ENCODE peak calls at places on chromosomes 1 and 21, in seven cellular contexts. One of them, this sample, is unnamed.

GRCh38 chr1:184826001-184826400 is 71.3 kb upstream of the EDEM3 start:
- DNase-seq in MCF 10A: no peak
- DNase-seq in nephron progenitor cell: no peak
- DNase-seq in brain microvascular endothelial cell: no peak
- DNase-seq in GM12865: peak
- DNase-seq in type B pancreatic cell: no peak
- DNase-seq in activated CD8-positive, alpha-beta T cell treated with anti-CD3 and anti-CD28 coated beads for 36 hours: no peak
- DNase-seq in this sample: no peak

GRCh38 chr21:45403133-45403824 is 1.7 kb upstream of the COL18A1 start:
- DNase-seq in nephron progenitor cell: no peak
- DNase-seq in brain microvascular endothelial cell: no peak
- DNase-seq in GM12865: no peak
- DNase-seq in MCF 10A: peak
- DNase-seq in activated CD8-positive, alpha-beta T cell treated with anti-CD3 and anti-CD28 coated beads for 36 hours: no peak
- DNase-seq in type B pancreatic cell: no peak
- DNase-seq in this sample: no peak

GRCh38 chr1:212213754-212214153 is 71.5 kb upstream of the PPP2R5A start:
- DNase-seq in MCF 10A: no peak
- DNase-seq in activated CD8-positive, alpha-beta T cell treated with anti-CD3 and anti-CD28 coated beads for 36 hours: no peak
- DNase-seq in brain microvascular endothelial cell: no peak
- DNase-seq in GM12865: no peak
- DNase-seq in type B pancreatic cell: no peak
- DNase-seq in nephron progenitor cell: no peak
- DNase-seq in this sample: no peak

GRCh38 chr21:38918629-38919346 is 113.1 kb downstream of the ETS2 start:
- DNase-seq in MCF 10A: no peak
- DNase-seq in brain microvascular endothelial cell: no peak
- DNase-seq in nephron progenitor cell: no peak
- DNase-seq in activated CD8-positive, alpha-beta T cell treated with anti-CD3 and anti-CD28 coated beads for 36 hours: no peak
- DNase-seq in type B pancreatic cell: no peak
- DNase-seq in GM12865: no peak
- DNase-seq in this sample: no peak

GRCh38 chr1:90940746-90941145 is 81.1 kb downstream of the ZNF644 start:
- DNase-seq in nephron progenitor cell: no peak
- DNase-seq in type B pancreatic cell: no peak
- DNase-seq in activated CD8-positive, alpha-beta T cell treated with anti-CD3 and anti-CD28 coated beads for 36 hours: no peak
- DNase-seq in brain microvascular endothelial cell: no peak
- DNase-seq in MCF 10A: no peak
- DNase-seq in GM12865: no peak
- DNase-seq in this sample: no peak

GRCh38 chr1:160247053-160247452 is 15.3 kb downstream of the DCAF8 start:
- DNase-seq in type B pancreatic cell: no peak
- DNase-seq in GM12865: no peak
- DNase-seq in nephron progenitor cell: no peak
- DNase-seq in activated CD8-positive, alpha-beta T cell treated with anti-CD3 and anti-CD28 coated beads for 36 hours: no peak
- DNase-seq in MCF 10A: no peak
- DNase-seq in brain microvascular endothelial cell: no peak
- DNase-seq in this sample: no peak

GRCh38 chr1:201153474-201154388 is 543 bp downstream of the TMEM9 start:
- DNase-seq in GM12865: peak
- DNase-seq in nephron progenitor cell: no peak
- DNase-seq in type B pancreatic cell: peak
- DNase-seq in brain microvascular endothelial cell: no peak
- DNase-seq in activated CD8-positive, alpha-beta T cell treated with anti-CD3 and anti-CD28 coated beads for 36 hours: no peak
- DNase-seq in MCF 10A: no peak
- DNase-seq in this sample: peak

GRCh38 chr1:150484861-150485260 is 2.4 kb upstream of the TARS2 start:
- DNase-seq in GM12865: peak
- DNase-seq in activated CD8-positive, alpha-beta T cell treated with anti-CD3 and anti-CD28 coated beads for 36 hours: no peak
- DNase-seq in brain microvascular endothelial cell: no peak
- DNase-seq in type B pancreatic cell: no peak
- DNase-seq in MCF 10A: peak
- DNase-seq in nephron progenitor cell: no peak
- DNase-seq in this sample: no peak

GRCh38 chr1:91645031-91645430 is 144.4 kb downstream of the CDC7 start:
- DNase-seq in GM12865: no peak
- DNase-seq in activated CD8-positive, alpha-beta T cell treated with anti-CD3 and anti-CD28 coated beads for 36 hours: no peak
- DNase-seq in type B pancreatic cell: no peak
- DNase-seq in MCF 10A: no peak
- DNase-seq in nephron progenitor cell: peak
- DNase-seq in brain microvascular endothelial cell: no peak
- DNase-seq in this sample: no peak

DNA sequence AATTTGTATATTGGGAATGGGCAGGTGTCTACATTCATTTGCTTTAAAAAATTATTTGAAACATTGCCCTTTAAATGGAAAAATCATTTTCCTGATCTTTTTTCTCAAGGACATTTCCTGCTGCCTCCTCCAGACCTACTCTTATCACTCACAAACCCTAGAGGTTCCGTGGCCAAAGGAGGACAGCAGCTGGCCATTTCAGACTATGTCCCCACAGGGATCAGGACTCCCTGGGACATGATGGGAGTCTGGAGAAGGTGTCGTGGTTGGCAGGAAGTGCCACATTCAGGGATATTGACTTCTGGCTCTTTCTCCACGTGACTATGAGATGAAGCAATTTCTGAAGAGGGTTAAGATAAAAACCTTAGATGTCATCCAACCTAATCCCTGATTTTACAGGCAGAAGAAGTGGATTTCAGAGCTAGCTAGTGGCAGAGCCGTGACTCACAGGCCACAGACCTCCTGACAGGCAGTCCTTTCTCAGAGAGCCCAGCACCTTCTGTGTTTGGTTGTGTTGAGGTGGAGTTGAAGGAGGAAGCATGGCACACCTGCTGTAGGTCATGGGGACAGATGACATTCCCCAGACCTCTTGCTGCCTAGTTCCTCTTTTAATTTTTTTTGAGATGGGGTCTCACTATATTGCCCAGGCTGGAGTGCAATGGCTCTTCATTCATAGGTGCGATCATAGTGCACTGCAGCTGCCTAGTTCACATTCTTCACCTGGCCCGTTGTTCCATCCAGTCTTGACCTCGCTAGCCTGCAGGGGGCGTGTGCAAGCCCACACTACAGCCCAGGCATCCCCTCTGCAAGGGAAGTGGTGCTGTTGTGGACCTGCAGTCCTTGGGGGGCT is 25.5 kb upstream of the IL10 start:
- DNase-seq in MCF 10A: peak
- DNase-seq in brain microvascular endothelial cell: no peak
- DNase-seq in GM12865: peak
- DNase-seq in type B pancreatic cell: no peak
- DNase-seq in activated CD8-positive, alpha-beta T cell treated with anti-CD3 and anti-CD28 coated beads for 36 hours: peak
- DNase-seq in nephron progenitor cell: peak
- DNase-seq in this sample: no peak
- TF ChIP-seq CTCF in MCF 10A: peak
- TF ChIP-seq CTCF in brain microvascular endothelial cell: peak
- TF ChIP-seq CTCF in GM12865: peak
- TF ChIP-seq CTCF in type B pancreatic cell: peak
- TF ChIP-seq CTCF in activated CD8-positive, alpha-beta T cell treated with anti-CD3 and anti-CD28 coated beads for 36 hours: peak
- TF ChIP-seq CTCF in nephron progenitor cell: peak
- TF ChIP-seq CTCF in this sample: peak

GRCh38 chr1:44655609-44656008 is 18.7 kb downstream of the TMEM53 start:
- DNase-seq in brain microvascular endothelial cell: no peak
- DNase-seq in MCF 10A: no peak
- DNase-seq in GM12865: peak
- DNase-seq in type B pancreatic cell: no peak
- DNase-seq in activated CD8-positive, alpha-beta T cell treated with anti-CD3 and anti-CD28 coated beads for 36 hours: peak
- DNase-seq in nephron progenitor cell: no peak
- DNase-seq in this sample: peak
- TF ChIP-seq CTCF in brain microvascular endothelial cell: peak
- TF ChIP-seq CTCF in MCF 10A: peak
- TF ChIP-seq CTCF in GM12865: peak
- TF ChIP-seq CTCF in type B pancreatic cell: peak
- TF ChIP-seq CTCF in activated CD8-positive, alpha-beta T cell treated with anti-CD3 and anti-CD28 coated beads for 36 hours: peak
- TF ChIP-seq CTCF in nephron progenitor cell: peak
- TF ChIP-seq CTCF in this sample: peak

GRCh38 chr1:115073298-115074087 is 15.8 kb downstream of the TSPAN2 start:
- DNase-seq in activated CD8-positive, alpha-beta T cell treated with anti-CD3 and anti-CD28 coated beads for 36 hours: peak
- DNase-seq in GM12865: peak
- DNase-seq in MCF 10A: no peak
- DNase-seq in nephron progenitor cell: no peak
- DNase-seq in type B pancreatic cell: no peak
- DNase-seq in brain microvascular endothelial cell: no peak
- DNase-seq in this sample: no peak
- TF ChIP-seq CTCF in activated CD8-positive, alpha-beta T cell treated with anti-CD3 and anti-CD28 coated beads for 36 hours: no peak
- TF ChIP-seq CTCF in GM12865: no peak
- TF ChIP-seq CTCF in MCF 10A: no peak
- TF ChIP-seq CTCF in nephron progenitor cell: no peak
- TF ChIP-seq CTCF in type B pancreatic cell: no peak
- TF ChIP-seq CTCF in brain microvascular endothelial cell: no peak
- TF ChIP-seq CTCF in this sample: no peak

DNA sequence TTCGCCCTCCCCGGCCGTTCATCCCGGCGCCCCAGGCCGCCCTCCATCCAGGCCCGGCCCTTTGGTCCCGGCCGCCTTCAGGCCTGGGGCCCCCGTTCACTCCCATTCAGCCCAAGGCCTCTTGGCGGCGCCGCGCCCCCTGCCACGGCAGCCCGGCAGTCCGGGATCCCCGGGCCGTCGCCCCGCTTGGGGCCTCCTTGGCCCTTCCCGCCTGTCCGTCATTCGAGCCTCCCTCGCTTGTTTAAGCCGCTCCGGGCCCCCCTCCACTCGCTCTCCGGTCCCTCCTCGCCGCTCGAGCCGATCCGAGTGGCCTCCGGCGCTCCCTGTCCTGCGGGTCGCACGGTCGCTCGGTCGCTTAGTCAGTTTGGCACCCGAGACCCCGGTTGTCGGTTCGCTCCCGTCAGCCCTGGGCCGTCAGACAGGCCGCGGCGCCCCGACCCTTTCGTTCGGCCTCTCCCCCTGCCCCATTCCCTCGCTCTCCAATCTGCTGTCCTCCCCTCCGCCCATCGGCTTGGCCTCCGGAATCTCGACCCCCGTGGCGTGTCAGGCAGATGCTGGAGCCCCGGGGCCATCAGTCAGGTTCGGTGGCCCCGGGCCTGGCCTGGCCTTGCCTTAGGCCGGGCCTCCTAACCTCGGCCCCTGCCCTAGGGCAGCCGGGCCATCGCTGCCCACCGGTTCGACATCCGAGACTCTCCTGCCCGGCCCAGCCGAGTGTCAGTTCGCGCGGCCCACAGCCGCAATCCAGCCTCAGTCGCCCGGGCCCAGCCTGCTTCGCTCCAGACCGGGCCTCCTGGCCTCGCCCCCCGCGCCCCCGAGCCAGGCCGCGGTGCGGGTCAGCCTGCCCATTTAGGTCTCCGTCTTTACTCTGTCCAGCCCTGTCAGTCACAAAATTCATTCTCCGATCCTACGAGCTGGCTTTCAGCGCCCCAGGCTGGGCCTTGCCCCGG is 1.1 kb downstream of the LRRC41 start:
- DNase-seq in brain microvascular endothelial cell: peak
- DNase-seq in MCF 10A: peak
- DNase-seq in nephron progenitor cell: peak
- DNase-seq in activated CD8-positive, alpha-beta T cell treated with anti-CD3 and anti-CD28 coated beads for 36 hours: peak
- DNase-seq in type B pancreatic cell: peak
- DNase-seq in GM12865: peak
- DNase-seq in this sample: peak
- TF ChIP-seq CTCF in brain microvascular endothelial cell: peak
- TF ChIP-seq CTCF in MCF 10A: no peak
- TF ChIP-seq CTCF in nephron progenitor cell: no peak
- TF ChIP-seq CTCF in activated CD8-positive, alpha-beta T cell treated with anti-CD3 and anti-CD28 coated beads for 36 hours: no peak
- TF ChIP-seq CTCF in type B pancreatic cell: peak
- TF ChIP-seq CTCF in GM12865: peak
- TF ChIP-seq CTCF in this sample: peak

GRCh38 chr1:38615680-38616079 is 243.9 kb downstream of the RRAGC start:
- DNase-seq in nephron progenitor cell: no peak
- DNase-seq in activated CD8-positive, alpha-beta T cell treated with anti-CD3 and anti-CD28 coated beads for 36 hours: peak
- DNase-seq in brain microvascular endothelial cell: no peak
- DNase-seq in GM12865: peak
- DNase-seq in MCF 10A: peak
- DNase-seq in type B pancreatic cell: no peak
- DNase-seq in this sample: no peak
- TF ChIP-seq CTCF in nephron progenitor cell: no peak
- TF ChIP-seq CTCF in activated CD8-positive, alpha-beta T cell treated with anti-CD3 and anti-CD28 coated beads for 36 hours: peak
- TF ChIP-seq CTCF in brain microvascular endothelial cell: peak
- TF ChIP-seq CTCF in GM12865: peak
- TF ChIP-seq CTCF in MCF 10A: peak
- TF ChIP-seq CTCF in type B pancreatic cell: peak
- TF ChIP-seq CTCF in this sample: no peak

GRCh38 chr1:10692401-10693021 is 103.9 kb downstream of the CASZ1 start:
- DNase-seq in brain microvascular endothelial cell: no peak
- DNase-seq in MCF 10A: peak
- DNase-seq in activated CD8-positive, alpha-beta T cell treated with anti-CD3 and anti-CD28 coated beads for 36 hours: peak
- DNase-seq in GM12865: peak
- DNase-seq in nephron progenitor cell: peak
- DNase-seq in type B pancreatic cell: no peak
- DNase-seq in this sample: peak
- TF ChIP-seq CTCF in brain microvascular endothelial cell: peak
- TF ChIP-seq CTCF in MCF 10A: peak
- TF ChIP-seq CTCF in activated CD8-positive, alpha-beta T cell treated with anti-CD3 and anti-CD28 coated beads for 36 hours: peak
- TF ChIP-seq CTCF in GM12865: peak
- TF ChIP-seq CTCF in nephron progenitor cell: peak
- TF ChIP-seq CTCF in type B pancreatic cell: peak
- TF ChIP-seq CTCF in this sample: peak